ENCODE peak calls at places on chromosomes 13 and 19, in seven cellular contexts. J is H1, R is neuronal stem cell, Z is IMR-90, L is H9, N is mesendoderm, H is mesenchymal stem cell. K is an unnamed sample.

GRCh38 chr13:46473806-46474205 is 79.2 kb upstream of the LRCH1 start:
- DNase-seq in J (no peak), R (no peak), Z (no peak), N (peak; percentile 92), L (no peak), H (no peak), K (no peak)

GRCh38 chr13:88979465-88980180 is 1308.5 kb downstream of the SLITRK5 start:
- DNase-seq in L (no peak), Z (no peak), R (no peak), H (peak; percentile 1), J (no peak), N (peak; percentile 13), K (peak; percentile 9)

GRCh38 chr13:109655611-109656010 is 130.8 kb downstream of the IRS2 start:
- DNase-seq in Z (no peak), L (no peak), R (no peak), H (no peak), N (no peak), J (no peak), K (no peak)

GRCh38 chr19:10641248-10641647 is 12.9 kb upstream of the ILF3 start:
- DNase-seq in L (no peak), J (no peak), H (no peak), R (no peak), Z (no peak), N (no peak), K (no peak)

GRCh38 chr13:66216723-66217122 is 1013.4 kb downstream of the PCDH9 start:
- DNase-seq in N (no peak), Z (no peak), J (no peak), H (no peak), R (no peak), L (no peak), K (no peak)

GRCh38 chr13:47085346-47085745 is 188.5 kb upstream of the HTR2A start:
- DNase-seq in R (no peak), H (no peak), Z (peak; percentile 44), J (no peak), N (no peak), L (no peak), K (no peak)

GRCh38 chr19:45153339-45154063 is 7.3 kb downstream of the NKPD1 start:
- DNase-seq in J (peak; percentile 86), R (peak; percentile 66), H (peak; percentile 56), Z (peak; percentile 48), L (peak; percentile 72), N (peak; percentile 54), K (peak; percentile 32)

GRCh38 chr13:111122056-111122455 is 6.9 kb downstream of the ARHGEF7 start:
- DNase-seq in J (peak; percentile 43), R (no peak), N (no peak), H (no peak), Z (peak; percentile 59), L (no peak), K (peak; percentile 42)

GRCh38 chr19:53971608-53972007 is 8.9 kb downstream of the CACNG8 start:
- DNase-seq in L (peak; percentile 45), Z (no peak), R (no peak), H (no peak), J (no peak), N (no peak), K (peak; percentile 11)

GRCh38 chr19:33325920-33326319 is 23.6 kb upstream of the CEBPA start:
- DNase-seq in J (no peak), R (no peak), N (no peak), Z (no peak), H (no peak), L (no peak), K (no peak)

GRCh38 chr13:41458939-41459753 is 1.8 kb downstream of the RGCC start:
- DNase-seq in N (peak; percentile 49), Z (peak; percentile 72), L (no peak), R (no peak), H (peak; percentile 54), J (peak; percentile 59), K (peak; percentile 40)

GRCh38 chr13:26896986-26897668 is 136.5 kb upstream of the GPR12 start:
- DNase-seq in L (no peak), J (no peak), Z (no peak), H (no peak), R (peak; percentile 29), N (peak; percentile 91), K (no peak)

GRCh38 chr13:36543671-36544070 is 111.4 kb downstream of the CCNA1 start:
- DNase-seq in Z (no peak), N (no peak), J (no peak), L (no peak), H (no peak), R (no peak), K (no peak)

GRCh38 chr13:50030315-50030714 is 15.1 kb downstream of the KCNRG start:
- DNase-seq in H (no peak), R (no peak), J (no peak), L (no peak), N (peak; percentile 75), Z (peak; percentile 29), K (no peak)

GRCh38 chr13:92317066-92317465 is 909.5 kb upstream of the GPC6 start:
- DNase-seq in R (no peak), N (peak; percentile 74), J (no peak), H (peak; percentile 49), L (no peak), Z (peak; percentile 24), K (no peak)

GRCh38 chr13:60000986-60001385 is 162.7 kb downstream of the DIAPH3 start:
- DNase-seq in H (no peak), L (no peak), R (no peak), Z (no peak), N (no peak), J (no peak), K (no peak)

GRCh38 chr13:21996049-21996448 is 325.2 kb downstream of the FGF9 start:
- DNase-seq in N (no peak), L (no peak), R (no peak), J (no peak), H (no peak), Z (no peak), K (no peak)

GRCh38 chr19:5036733-5037681 is 68.1 kb downstream of the KDM4B start:
- DNase-seq in R (no peak), N (no peak), J (no peak), L (no peak), Z (peak; percentile 72), H (no peak), K (peak; percentile 19)

GRCh38 chr13:38582133-38582532 is 104.7 kb upstream of the FREM2 start:
- DNase-seq in N (peak; percentile 59), L (no peak), H (peak; percentile 29), R (peak; percentile 33), Z (peak; percentile 16), J (no peak), K (peak; percentile 72)

GRCh38 chr13:67792151-67792665 is 562.1 kb upstream of the PCDH9 start:
- DNase-seq in J (no peak), N (peak; percentile 63), H (no peak), R (no peak), L (no peak), Z (no peak), K (no peak)
- H2BK120ac ChIP-seq in J (no peak overlapping the region), N (no peak overlapping the region), H (no peak overlapping the region), R (no peak overlapping the region), L (no peak overlapping the region), Z (no peak overlapping the region), K (no peak overlapping the region)

DNA sequence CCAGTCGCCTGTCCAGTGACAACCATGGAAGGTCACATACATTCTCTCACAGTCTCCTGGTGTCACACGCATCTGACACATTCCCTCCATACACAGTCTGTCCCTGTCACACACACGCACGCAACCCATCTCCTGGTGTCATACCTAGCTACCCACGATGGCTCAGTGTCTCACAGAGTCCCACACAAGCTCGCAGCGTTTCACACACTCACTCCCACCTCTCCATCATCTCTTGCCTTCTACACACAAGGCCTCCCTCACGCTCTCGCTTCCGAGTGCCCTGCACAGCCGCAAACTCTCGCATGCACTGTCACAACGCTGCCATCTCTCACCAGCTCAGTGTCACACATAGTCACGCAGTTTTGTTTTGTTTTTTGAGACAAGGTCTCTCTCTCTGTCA is 1.2 kb upstream of the GNG8 start:
- DNase-seq in R (no peak), L (no peak), Z (no peak), N (no peak), H (no peak), J (no peak), K (no peak)
- H2BK120ac ChIP-seq in R (no peak overlapping the region), L (no peak overlapping the region), Z (no peak overlapping the region), N (no peak overlapping the region), H (no peak overlapping the region), J (no peak overlapping the region), K (no peak overlapping the region)

GRCh38 chr19:31505596-31505910 is 156.3 kb upstream of the TSHZ3 start:
- DNase-seq in J (no peak), H (no peak), Z (no peak), L (no peak), N (no peak), R (no peak), K (no peak)

GRCh38 chr19:31503211-31503610 is 154.0 kb upstream of the TSHZ3 start:
- DNase-seq in Z (no peak), H (no peak), L (no peak), N (no peak), J (peak; percentile 24), R (no peak), K (no peak)

GRCh38 chr19:31502536-31503170 is 153.4 kb upstream of the TSHZ3 start:
- DNase-seq in H (no peak), L (no peak), Z (no peak), N (no peak), J (peak; percentile 22), R (no peak), K (no peak)

GRCh38 chr19:31504221-31504620 is 155.0 kb upstream of the TSHZ3 start:
- DNase-seq in J (peak; percentile 29), H (no peak), Z (no peak), N (no peak), L (no peak), R (no peak), K (no peak)

DNA sequence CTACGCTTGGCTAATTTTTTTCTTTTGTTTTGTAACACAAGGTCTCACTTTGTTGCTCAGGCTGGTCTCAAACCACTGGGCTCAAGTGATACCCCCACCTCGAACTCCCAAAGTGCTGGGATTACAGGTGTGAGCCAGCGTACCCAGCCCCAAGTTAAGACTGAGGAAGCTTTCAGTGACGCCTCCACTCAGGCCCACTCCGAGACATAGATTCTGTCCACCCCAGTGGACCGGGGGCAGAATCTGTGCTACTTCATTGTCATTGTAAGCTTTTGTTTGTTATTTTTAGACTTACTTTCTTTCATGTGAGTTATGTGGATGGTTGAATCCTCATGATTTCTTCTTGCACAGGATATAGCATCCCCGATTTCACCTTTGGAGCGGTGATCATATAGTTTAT is 156.9 kb upstream of the TSHZ3 start:
- DNase-seq in Z (no peak), L (no peak), R (no peak), H (no peak), J (peak; percentile 22), N (no peak), K (no peak)
- H2BK120ac ChIP-seq in Z (no peak overlapping the region), L (no peak overlapping the region), R (no peak overlapping the region), H (no peak overlapping the region), J (no peak overlapping the region), N (no peak overlapping the region), K (no peak overlapping the region)

GRCh38 chr13:98954313-98954712 is 23.6 kb downstream of the DOCK9 start:
- DNase-seq in Z (no peak), H (no peak), R (no peak), L (peak; percentile 51), N (peak; percentile 83), J (peak; percentile 47), K (no peak)

GRCh38 chr13:98947925-98948324 is 29.9 kb downstream of the DOCK9 start:
- DNase-seq in H (peak; percentile 25), L (no peak), N (peak; percentile 49), J (no peak), R (no peak), Z (no peak), K (no peak)

GRCh38 chr13:98950705-98951104 is 27.2 kb downstream of the DOCK9 start:
- DNase-seq in J (no peak), H (no peak), L (no peak), Z (no peak), R (no peak), N (no peak), K (no peak)

GRCh38 chr13:98955336-98955735 is 22.5 kb downstream of the DOCK9 start:
- DNase-seq in J (no peak), H (no peak), R (no peak), Z (no peak), N (no peak), L (no peak), K (peak; percentile 87)

GRCh38 chr13:98951266-98951665 is 26.6 kb downstream of the DOCK9 start:
- DNase-seq in R (no peak), H (no peak), Z (no peak), J (no peak), L (no peak), N (no peak), K (no peak)
- H2BK120ac ChIP-seq in R (no peak overlapping the region), H (no peak overlapping the region), Z (no peak overlapping the region), J (no peak overlapping the region), L (no peak overlapping the region), N (no peak overlapping the region), K (no peak overlapping the region)

K was measured in trophoblast cell.